ENCODE peak calls at places on chromosomes 7 and 10, in four cellular contexts. B, N, C and O are unnamed samples.

GRCh38 chr10:97127960-97128850 is 57.6 kb downstream of the SLIT1 start:
- DNase-seq in B (no peak), N (no peak), C (no peak), O (no peak)

GRCh38 chr10:101166430-101166829 is 35.3 kb downstream of the TLX1 start:
- DNase-seq in B (no peak), N (no peak), C (no peak), O (no peak)

GRCh38 chr7:156180451-156181229 is 368.4 kb upstream of the SHH start:
- DNase-seq in B (peak; percentile 7), N (no peak), C (no peak), O (no peak)

GRCh38 chr10:81728692-81729091 is 146.3 kb upstream of the NRG3 start:
- DNase-seq in B (no peak), N (no peak), C (no peak), O (no peak)

GRCh38 chr10:119803264-119803663 is 69.4 kb downstream of the MCMBP start:
- DNase-seq in B (no peak), N (peak; percentile 39), C (no peak), O (peak; percentile 61)

GRCh38 chr10:132405463-132405991 is 8.5 kb downstream of the PWWP2B start:
- DNase-seq in B (no peak), N (no peak), C (no peak), O (no peak)

GRCh38 chr10:121188005-121188404 is 336.8 kb downstream of the WDR11 start:
- DNase-seq in B (no peak), N (no peak), C (no peak), O (no peak)

GRCh38 chr10:87657370-87657769 is 2.3 kb upstream of the PAPSS2 start:
- DNase-seq in B (no peak), N (peak; percentile 90), C (no peak), O (peak; percentile 26)

GRCh38 chr10:80443531-80443974 is 10.6 kb upstream of the TSPAN14 start:
- DNase-seq in B (no peak), N (no peak), C (peak; percentile 61), O (no peak)

GRCh38 chr7:33719059-33719581 is 186.2 kb upstream of the BMPER start:
- DNase-seq in B (peak; percentile 67), N (peak; percentile 86), C (no peak), O (no peak)

GRCh38 chr7:96250776-96251361 is 71.0 kb downstream of the SLC25A13 start:
- DNase-seq in B (no peak), N (no peak), C (no peak), O (no peak)

GRCh38 chr7:27947581-27948278 is 207.8 kb downstream of the TAX1BP1 start:
- DNase-seq in B (no peak), N (peak; percentile 66), C (no peak), O (peak; percentile 17)

GRCh38 chr7:24668922-24669635 is 88.2 kb downstream of the GSDME start:
- DNase-seq in B (no peak), N (peak; percentile 23), C (no peak), O (no peak)

DNA sequence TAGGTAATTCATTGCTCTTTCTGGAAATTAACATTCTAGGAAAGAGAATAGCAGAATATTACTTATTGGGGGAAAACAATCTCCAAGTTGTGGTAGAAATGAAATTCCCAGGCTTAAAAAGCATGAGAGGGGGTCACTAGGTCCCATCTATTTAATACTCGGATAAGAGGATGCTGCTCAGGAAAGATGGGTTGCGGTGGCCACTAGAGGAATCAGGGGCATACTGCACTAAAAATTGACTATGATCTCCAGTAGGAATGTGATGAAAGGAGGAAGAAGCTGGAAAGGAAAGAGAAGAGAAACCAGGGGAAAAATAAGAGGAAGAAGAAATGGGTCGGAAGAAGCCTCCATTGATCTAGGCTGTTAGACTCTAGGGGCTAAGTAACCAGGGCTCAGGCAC is 192.8 kb downstream of the GPAM start:
- DNase-seq in B (no peak), N (no peak), C (no peak), O (no peak)
- TF ChIP-seq CTCF in B (no peak), N (peak; percentile 8), C (peak; percentile 38), O (no peak)

GRCh38 chr10:42753507-42754154 is 29.0 kb upstream of the BMS1 start:
- DNase-seq in B (no peak), N (no peak), C (no peak), O (no peak)

GRCh38 chr10:42753126-42753506 is 29.5 kb upstream of the BMS1 start:
- DNase-seq in B (peak; percentile 80), N (peak; percentile 67), C (no peak), O (peak; percentile 63)

GRCh38 chr10:42755591-42756093 is 27.0 kb upstream of the BMS1 start:
- DNase-seq in B (no peak), N (no peak), C (no peak), O (no peak)

GRCh38 chr10:42754155-42755027 is 28.2 kb upstream of the BMS1 start:
- DNase-seq in B (peak; percentile 51), N (no peak), C (no peak), O (peak; percentile 6)

GRCh38 chr10:42755028-42755451 is 27.6 kb upstream of the BMS1 start:
- DNase-seq in B (no peak), N (no peak), C (no peak), O (no peak)
- H3K4me3 ChIP-seq in B (peak overlapping the region; percentile 59), N (no peak overlapping the region), C (no peak overlapping the region), O (no peak overlapping the region)

GRCh38 chr7:14714161-14714728 is 188.3 kb downstream of the DGKB start:
- DNase-seq in B (no peak), N (no peak), C (no peak), O (no peak)

GRCh38 chr7:14720792-14721191 is 181.8 kb downstream of the DGKB start:
- DNase-seq in B (no peak), N (peak; percentile 71), C (no peak), O (no peak)

GRCh38 chr7:14717169-14717568 is 185.4 kb downstream of the DGKB start:
- DNase-seq in B (no peak), N (no peak), C (no peak), O (no peak)

GRCh38 chr7:14717711-14718304 is 184.7 kb downstream of the DGKB start:
- DNase-seq in B (no peak), N (peak; percentile 65), C (no peak), O (peak; percentile 42)
- TF ChIP-seq CTCF in B (peak; percentile 42), N (peak; percentile 59), C (peak; percentile 67), O (peak; percentile 45)

GRCh38 chr10:124745257-124745656 is 1.1 kb upstream of the FAM53B start:
- DNase-seq in B (no peak), N (no peak), C (no peak), O (no peak)
- H3K4me3 ChIP-seq in B (no peak overlapping the region), N (no peak overlapping the region), C (peak overlapping the region; percentile 62), O (no peak overlapping the region)

GRCh38 chr7:665751-666453 is 60.6 kb upstream of the DNAAF5 start:
- DNase-seq in B (peak; percentile 46), N (no peak), C (no peak), O (no peak)
- TF ChIP-seq CTCF in B (peak; percentile 23), N (peak; percentile 28), C (no peak), O (peak; percentile 38)

DNA sequence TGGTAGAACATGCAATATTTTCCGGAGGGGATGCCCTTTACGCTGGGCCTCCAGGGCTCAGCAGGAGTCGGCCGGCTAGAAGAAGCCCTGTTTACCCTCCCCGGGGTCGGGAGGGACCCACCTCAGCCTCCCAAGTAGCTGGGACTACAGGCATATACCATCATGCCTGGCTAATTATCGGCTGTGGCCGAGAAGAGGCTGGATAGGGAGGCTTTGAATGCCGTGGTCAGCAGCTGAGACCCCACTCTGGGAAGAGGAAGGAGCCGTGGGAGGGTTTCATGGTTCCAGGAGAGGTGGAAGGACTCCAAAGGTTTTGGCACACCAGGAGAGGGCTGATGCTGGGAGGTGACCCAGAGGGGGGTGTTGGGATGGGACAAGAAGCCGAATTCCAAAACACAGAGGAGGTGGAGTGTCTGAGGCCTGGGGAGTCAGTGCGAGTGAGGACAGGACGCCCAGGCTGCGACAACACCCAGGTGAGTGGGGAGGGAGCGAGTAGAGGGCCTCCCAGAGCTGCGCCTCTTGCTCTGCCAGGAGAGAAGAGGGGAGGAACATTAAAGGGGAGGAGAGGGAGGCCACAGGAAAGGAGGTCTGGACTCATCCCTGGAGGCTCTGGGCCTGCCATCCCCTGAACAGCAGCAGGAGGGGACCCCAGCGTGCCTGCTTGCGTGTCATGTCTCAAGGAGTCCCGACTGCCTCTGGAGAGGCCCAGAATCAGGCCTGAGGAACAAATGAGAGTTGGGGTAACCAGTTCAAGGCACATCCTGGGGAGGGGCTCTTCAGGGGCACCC is 19.6 kb downstream of the GRID2IP start:
- DNase-seq in B (no peak), N (no peak), C (no peak), O (no peak)
- H3K4me3 ChIP-seq in B (no peak overlapping the region), N (no peak overlapping the region), C (peak overlapping the region; percentile 73), O (no peak overlapping the region)

GRCh38 chr7:117480978-117481377 is 1.2 kb downstream of the CFTR start:
- DNase-seq in B (no peak), N (no peak), C (no peak), O (no peak)
- TF ChIP-seq CTCF in B (no peak), N (no peak), C (no peak), O (no peak)